ENCODE peak calls at places on chromosomes 1 and 21, in five cellular contexts. V is HepG2, X is GM12878, B is K562, T is H1. G is an unnamed sample.

GRCh38 chr1:209850342-209850979 is 22.7 kb downstream of the UTP25 start:
- DNase-seq in X (no peak), V (peak), B (peak), T (peak), G (peak)

GRCh38 chr1:1264868-1265272 is 8.8 kb downstream of the UBE2J2 start:
- DNase-seq in B (peak), V (no peak), X (no peak), T (peak), G (no peak)

GRCh38 chr1:76759950-76760349 is 107.3 kb upstream of the ST6GALNAC5 start:
- DNase-seq in B (no peak), X (no peak), V (no peak), T (no peak), G (no peak)

GRCh38 chr1:207004931-207005830 is 27.4 kb downstream of the C1orf116 start:
- DNase-seq in B (peak), V (peak), T (peak), X (peak), G (peak)

GRCh38 chr1:215567491-215568286 is 585 bp downstream of the KCTD3 start:
- DNase-seq in X (no peak), T (peak), B (peak), V (peak), G (no peak)

GRCh38 chr1:64471724-64472276 is 1.9 kb downstream of the CACHD1 start:
- DNase-seq in V (no peak), B (no peak), X (no peak), T (no peak), G (no peak)

GRCh38 chr1:62720946-62721554 is 32.9 kb upstream of the DOCK7 start:
- DNase-seq in B (no peak), V (no peak), T (no peak), X (no peak), G (no peak)

GRCh38 chr1:116558140-116558549 is 12.7 kb downstream of the CD58 start:
- DNase-seq in X (no peak), B (no peak), T (no peak), V (no peak), G (no peak)

GRCh38 chr1:17565551-17565971 is 26.1 kb downstream of the ARHGEF10L start:
- DNase-seq in V (no peak), B (no peak), T (no peak), X (no peak), G (no peak)

GRCh38 chr1:1782399-1783221 is 4.3 kb upstream of the NADK start:
- DNase-seq in B (peak), T (peak), X (no peak), V (peak), G (no peak)

GRCh38 chr1:185823471-185823870 is 89.3 kb downstream of the HMCN1 start:
- DNase-seq in T (no peak), X (no peak), B (no peak), V (no peak), G (no peak)

GRCh38 chr1:30307182-30307581 is 416.2 kb downstream of the MATN1 start:
- DNase-seq in X (no peak), V (no peak), T (no peak), B (no peak), G (no peak)

GRCh38 chr21:42047821-42048613 is 23.1 kb upstream of the UMODL1 start:
- DNase-seq in V (no peak), X (no peak), B (no peak), T (no peak), G (no peak)

GRCh38 chr1:220880726-220881506 is 1.7 kb downstream of the HLX start:
- DNase-seq in B (no peak), V (no peak), X (no peak), T (peak), G (no peak)

GRCh38 chr1:59150537-59151386 is 146.1 kb upstream of the FGGY start:
- DNase-seq in B (no peak), T (no peak), V (peak), X (peak), G (peak)

GRCh38 chr21:41342035-41342434 is 19.8 kb upstream of the MX2 start:
- DNase-seq in X (no peak), T (no peak), V (no peak), B (no peak), G (no peak)

GRCh38 chr1:50929376-50929958 is 30.6 kb downstream of the FAF1 start:
- DNase-seq in X (no peak), T (no peak), V (peak), B (no peak), G (peak)

GRCh38 chr1:32116531-32116930 is 8.7 kb downstream of the KPNA6 start:
- DNase-seq in V (no peak), B (no peak), T (no peak), X (no peak), G (no peak)

GRCh38 chr1:20109223-20109856 is 10.0 kb downstream of the PLA2G2D start:
- DNase-seq in X (no peak), B (peak), T (no peak), V (no peak), G (peak)

GRCh38 chr1:19421365-19421764 is 64.0 kb downstream of the CAPZB start:
- DNase-seq in T (no peak), V (no peak), X (no peak), B (no peak), G (no peak)

GRCh38 chr1:40980453-40981121 is 1.1 kb downstream of the CTPS1 start:
- DNase-seq in X (no peak), T (no peak), B (peak), V (no peak), G (no peak)

GRCh38 chr1:240804475-240804874 is 192.5 kb upstream of the GREM2 start:
- DNase-seq in V (no peak), B (no peak), X (no peak), T (no peak), G (no peak)

GRCh38 chr1:2788506-2789163 is 12.9 kb downstream of the TTC34 start:
- DNase-seq in B (no peak), X (no peak), T (no peak), V (no peak), G (no peak)

GRCh38 chr21:34886554-34887385 is 162.3 kb downstream of the RUNX1 start:
- DNase-seq in X (no peak), T (peak), V (no peak), B (peak), G (no peak)

GRCh38 chr1:64986903-64987871 is 20.8 kb upstream of the JAK1 start:
- DNase-seq in X (peak), B (no peak), V (peak), T (no peak), G (no peak)

GRCh38 chr21:31900121-31900895 is 27.5 kb downstream of the HUNK start:
- DNase-seq in T (no peak), X (no peak), B (no peak), V (peak), G (no peak)

GRCh38 chr1:149844096-149844495 is 55.3 kb upstream of the BOLA1 start:
- DNase-seq in V (peak), B (no peak), X (no peak), T (no peak), G (no peak)

GRCh38 chr1:26417111-26417510 is 6.5 kb downstream of the LIN28A start:
- DNase-seq in T (peak), X (no peak), V (peak), B (peak), G (peak)

GRCh38 chr21:46079357-46080170 is 18.3 kb upstream of the COL6A2 start:
- DNase-seq in B (no peak), V (no peak), X (no peak), T (no peak), G (no peak)

GRCh38 chr1:12433323-12434053 is 184.5 kb downstream of the DHRS3 start:
- DNase-seq in X (no peak), T (peak), B (peak), V (peak), G (peak)

GRCh38 chr1:9848022-9848421 is 24.3 kb upstream of the CLSTN1 start:
- DNase-seq in X (no peak), V (no peak), B (no peak), T (no peak), G (no peak)

GRCh38 chr21:30306821-30307330 is 13.2 kb downstream of the KRTAP26-1 start:
- DNase-seq in T (no peak), X (no peak), V (no peak), B (no peak), G (no peak)

GRCh38 chr1:6738987-6739386 is 37.4 kb upstream of the DNAJC11 start:
- DNase-seq in V (no peak), B (no peak), T (no peak), X (no peak), G (no peak)

GRCh38 chr1:241115784-241116183 is 241.2 kb downstream of the RGS7 start:
- DNase-seq in X (no peak), T (no peak), B (no peak), V (no peak), G (no peak)

GRCh38 chr1:214590696-214591095 is 12.3 kb upstream of the CENPF start:
- DNase-seq in B (no peak), X (no peak), V (no peak), T (no peak), G (no peak)

GRCh38 chr1:37765937-37766664 is 1.2 kb upstream of the EPHA10 start:
- DNase-seq in V (no peak), X (no peak), T (peak), B (peak), G (peak)

GRCh38 chr1:92736395-92736794 is 48.5 kb downstream of the EVI5 start:
- DNase-seq in V (no peak), T (no peak), X (no peak), B (no peak), G (no peak)
- TF ChIP-seq CTCF in V (peak), T (peak), X (no peak), B (peak), G (peak)

GRCh38 chr1:204925701-204926100 is 55.0 kb downstream of the NFASC start:
- DNase-seq in X (no peak), T (no peak), V (no peak), B (no peak), G (no peak)

GRCh38 chr1:204921855-204922516 is 51.3 kb downstream of the NFASC start:
- DNase-seq in B (no peak), V (no peak), X (no peak), T (no peak), G (no peak)

GRCh38 chr1:204923626-204924012 is 53.0 kb downstream of the NFASC start:
- DNase-seq in T (peak), X (no peak), B (no peak), V (no peak), G (no peak)

GRCh38 chr1:204923209-204923608 is 52.5 kb downstream of the NFASC start:
- DNase-seq in X (no peak), B (no peak), V (no peak), T (no peak), G (no peak)

GRCh38 chr1:204924013-204924759 is 53.5 kb downstream of the NFASC start:
- DNase-seq in V (peak), X (no peak), B (no peak), T (no peak), G (no peak)
- TF ChIP-seq JUND in V (no peak), X (no peak), B (no peak), T (peak), G (no peak)

GRCh38 chr21:44618909-44619308 is 7.0 kb downstream of the KRTAP10-8 start:
- DNase-seq in B (no peak), V (no peak), X (no peak), T (no peak), G (no peak)
- TF ChIP-seq ZNF274 in B (no peak), V (no peak), X (no peak), T (no peak), G (no peak)

GRCh38 chr1:113868387-113869083 is 3.0 kb downstream of the PTPN22 start:
- DNase-seq in B (no peak), V (no peak), T (no peak), X (no peak), G (no peak)
- TF ChIP-seq CTCF in B (no peak), V (no peak), T (no peak), X (no peak), G (no peak)

GRCh38 chr1:204294371-204294770 is 65.4 kb downstream of the PLEKHA6 start:
- DNase-seq in X (no peak), V (peak), T (no peak), B (no peak), G (no peak)
- TF ChIP-seq JUND in X (no peak), V (no peak), T (no peak), B (no peak), G (peak)

GRCh38 chr1:236868625-236869467 is 73.8 kb downstream of the MTR start:
- DNase-seq in X (peak), V (peak), T (no peak), B (peak), G (peak)
- TF ChIP-seq ZNF274 in X (no peak), V (no peak), T (no peak), B (no peak), G (no peak)

GRCh38 chr1:230536641-230537155 is 105.6 kb upstream of the COG2 start:
- DNase-seq in X (no peak), B (no peak), T (no peak), V (no peak), G (no peak)

GRCh38 chr1:230534224-230534623 is 108.1 kb upstream of the COG2 start:
- DNase-seq in B (no peak), V (no peak), T (no peak), X (no peak), G (no peak)

GRCh38 chr1:230541306-230541705 is 101.0 kb upstream of the COG2 start:
- DNase-seq in B (no peak), X (no peak), V (no peak), T (no peak), G (no peak)

GRCh38 chr1:230540416-230540815 is 101.9 kb upstream of the COG2 start:
- DNase-seq in V (no peak), B (no peak), T (no peak), X (no peak), G (no peak)

GRCh38 chr1:230537456-230537855 is 104.8 kb upstream of the COG2 start:
- DNase-seq in X (no peak), V (no peak), T (peak), B (no peak), G (no peak)
- TF ChIP-seq CTCF in X (no peak), V (no peak), T (peak), B (peak), G (peak)

GRCh38 chr1:169160845-169161511 is 54.5 kb downstream of the ATP1B1 start:
- DNase-seq in B (no peak), T (no peak), X (no peak), V (peak), G (no peak)
- TF ChIP-seq JUND in B (no peak), T (no peak), X (no peak), V (no peak), G (no peak)

G was measured in HCT116.